ENCODE peak calls at places on chromosomes 13 and 19, in seven cellular contexts. One of them, this sample, is unnamed.

GRCh38 chr13:97535619-97536018 is 101.7 kb downstream of the RAP2A start:
- DNase-seq in psoas muscle: no peak
- DNase-seq in ascending aorta: no peak
- DNase-seq in fibroblast of lung: peak; percentile 34
- DNase-seq in hepatocyte: no peak
- DNase-seq in naive thymus-derived CD4-positive, alpha-beta T cell: no peak
- DNase-seq in breast epithelium: no peak
- DNase-seq in this sample: no peak

GRCh38 chr13:111897178-111897845 is 169.6 kb upstream of the SOX1 start:
- DNase-seq in psoas muscle: no peak
- DNase-seq in ascending aorta: no peak
- DNase-seq in fibroblast of lung: no peak
- DNase-seq in hepatocyte: no peak
- DNase-seq in naive thymus-derived CD4-positive, alpha-beta T cell: no peak
- DNase-seq in breast epithelium: peak; percentile 34
- DNase-seq in this sample: no peak

GRCh38 chr13:87536499-87536898 is 134.7 kb upstream of the SLITRK5 start:
- DNase-seq in psoas muscle: no peak
- DNase-seq in ascending aorta: no peak
- DNase-seq in fibroblast of lung: peak; percentile 64
- DNase-seq in hepatocyte: no peak
- DNase-seq in naive thymus-derived CD4-positive, alpha-beta T cell: no peak
- DNase-seq in breast epithelium: no peak
- DNase-seq in this sample: peak; percentile 89

GRCh38 chr13:90846956-90847355 is 500.5 kb upstream of the MIR17HG start:
- DNase-seq in psoas muscle: no peak
- DNase-seq in ascending aorta: no peak
- DNase-seq in fibroblast of lung: no peak
- DNase-seq in hepatocyte: no peak
- DNase-seq in naive thymus-derived CD4-positive, alpha-beta T cell: no peak
- DNase-seq in breast epithelium: no peak
- DNase-seq in this sample: no peak

GRCh38 chr13:85367887-85368286 is 431.3 kb downstream of the SLITRK6 start:
- DNase-seq in psoas muscle: no peak
- DNase-seq in ascending aorta: no peak
- DNase-seq in fibroblast of lung: peak; percentile 87
- DNase-seq in hepatocyte: no peak
- DNase-seq in naive thymus-derived CD4-positive, alpha-beta T cell: no peak
- DNase-seq in breast epithelium: no peak
- DNase-seq in this sample: no peak

GRCh38 chr19:40217921-40218890 is at the start of gene TTC9B:
- DNase-seq in psoas muscle: no peak
- DNase-seq in ascending aorta: no peak
- DNase-seq in fibroblast of lung: no peak
- DNase-seq in hepatocyte: peak; percentile 67
- DNase-seq in naive thymus-derived CD4-positive, alpha-beta T cell: peak; percentile 58
- DNase-seq in breast epithelium: no peak
- DNase-seq in this sample: peak; percentile 38

GRCh38 chr13:46603165-46603603 is 50.2 kb downstream of the LRCH1 start:
- DNase-seq in psoas muscle: no peak
- DNase-seq in ascending aorta: no peak
- DNase-seq in fibroblast of lung: no peak
- DNase-seq in hepatocyte: no peak
- DNase-seq in naive thymus-derived CD4-positive, alpha-beta T cell: no peak
- DNase-seq in breast epithelium: no peak
- DNase-seq in this sample: no peak

GRCh38 chr13:24629320-24629719 is 50.9 kb upstream of the ATP12A start:
- DNase-seq in psoas muscle: no peak
- DNase-seq in ascending aorta: no peak
- DNase-seq in fibroblast of lung: peak; percentile 25
- DNase-seq in hepatocyte: no peak
- DNase-seq in naive thymus-derived CD4-positive, alpha-beta T cell: no peak
- DNase-seq in breast epithelium: no peak
- DNase-seq in this sample: no peak

GRCh38 chr13:32426981-32427851 is 714 bp downstream of the N4BP2L1 start:
- DNase-seq in psoas muscle: peak; percentile 64
- DNase-seq in ascending aorta: peak; percentile 71
- DNase-seq in fibroblast of lung: peak; percentile 35
- DNase-seq in hepatocyte: peak; percentile 47
- DNase-seq in naive thymus-derived CD4-positive, alpha-beta T cell: peak; percentile 66
- DNase-seq in breast epithelium: peak; percentile 62
- DNase-seq in this sample: peak; percentile 50

GRCh38 chr13:79393564-79394249 is 12.3 kb downstream of the RBM26 start:
- DNase-seq in psoas muscle: no peak
- DNase-seq in ascending aorta: no peak
- DNase-seq in fibroblast of lung: no peak
- DNase-seq in hepatocyte: peak; percentile 59
- DNase-seq in naive thymus-derived CD4-positive, alpha-beta T cell: peak; percentile 61
- DNase-seq in breast epithelium: no peak
- DNase-seq in this sample: peak; percentile 72

GRCh38 chr13:112983428-112984196 is 14.6 kb downstream of the MCF2L start:
- DNase-seq in psoas muscle: no peak
- DNase-seq in ascending aorta: no peak
- DNase-seq in fibroblast of lung: no peak
- DNase-seq in hepatocyte: peak; percentile 83
- DNase-seq in naive thymus-derived CD4-positive, alpha-beta T cell: no peak
- DNase-seq in breast epithelium: no peak
- DNase-seq in this sample: no peak

GRCh38 chr13:23778007-23778687 is 111.1 kb downstream of the MIPEP start:
- DNase-seq in psoas muscle: no peak
- DNase-seq in ascending aorta: no peak
- DNase-seq in fibroblast of lung: peak; percentile 4
- DNase-seq in hepatocyte: no peak
- DNase-seq in naive thymus-derived CD4-positive, alpha-beta T cell: no peak
- DNase-seq in breast epithelium: no peak
- DNase-seq in this sample: no peak

DNA sequence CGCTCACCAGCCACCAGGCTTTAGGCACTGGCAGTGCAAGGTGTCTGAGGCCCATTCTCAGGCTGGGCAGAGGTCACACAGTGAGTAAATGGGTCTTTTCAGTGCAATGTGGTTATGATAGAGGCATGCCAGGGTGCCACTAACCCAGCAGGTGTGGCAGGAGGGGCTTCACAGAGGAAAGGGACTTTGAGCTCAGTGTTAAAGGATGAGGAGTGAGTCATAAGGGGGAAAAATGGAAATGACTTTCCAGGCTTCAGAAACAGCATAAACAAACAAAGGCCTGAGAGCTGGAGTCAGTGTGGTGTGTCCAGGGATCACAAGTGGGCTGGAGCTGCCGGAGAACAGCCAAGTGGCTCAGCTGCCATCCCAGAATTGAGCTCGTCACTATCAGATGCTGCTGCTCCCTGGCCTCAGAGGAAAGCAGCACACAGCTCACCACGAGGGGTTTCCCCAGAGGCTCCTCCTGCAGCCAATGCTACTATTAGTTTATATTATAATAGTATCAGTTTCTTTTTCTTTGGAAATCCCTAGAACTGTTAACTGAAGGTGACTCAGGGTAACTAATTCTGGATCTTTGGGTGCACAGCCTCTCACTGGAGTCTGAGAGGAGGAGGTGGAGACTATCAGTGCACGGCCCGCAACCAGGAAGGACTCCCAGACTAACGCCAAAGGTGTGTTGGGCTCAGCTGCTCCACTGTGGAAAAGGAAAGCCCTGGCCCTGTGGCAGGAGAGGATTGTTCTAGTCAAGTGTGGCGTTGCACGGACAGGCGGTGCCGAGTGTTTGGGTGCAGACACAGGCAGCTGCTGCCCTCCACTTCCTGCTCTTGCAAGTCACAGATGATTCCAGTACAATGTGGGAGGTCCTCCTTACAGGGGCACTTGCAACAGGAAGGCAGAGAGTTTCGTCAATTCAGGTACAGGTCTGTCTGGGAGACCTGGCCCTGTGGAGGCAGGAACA is 39.5 kb downstream of the DHRS12 start:
- DNase-seq in psoas muscle: peak; percentile 74
- DNase-seq in ascending aorta: peak; percentile 80
- DNase-seq in fibroblast of lung: peak; percentile 81
- DNase-seq in hepatocyte: peak; percentile 76
- DNase-seq in naive thymus-derived CD4-positive, alpha-beta T cell: peak; percentile 46
- DNase-seq in breast epithelium: no peak
- DNase-seq in this sample: peak; percentile 37
- H3K4me3 ChIP-seq in psoas muscle: no peak overlapping the region
- H3K4me3 ChIP-seq in ascending aorta: peak overlapping the region; percentile 3
- H3K4me3 ChIP-seq in fibroblast of lung: no peak overlapping the region
- H3K4me3 ChIP-seq in hepatocyte: no peak overlapping the region
- H3K4me3 ChIP-seq in naive thymus-derived CD4-positive, alpha-beta T cell: peak overlapping the region; percentile 49
- H3K4me3 ChIP-seq in breast epithelium: no peak overlapping the region
- H3K4me3 ChIP-seq in this sample: no peak overlapping the region

GRCh38 chr19:45469132-45469834 is 1.5 kb downstream of the FOSB start:
- DNase-seq in psoas muscle: peak; percentile 94
- DNase-seq in ascending aorta: peak; percentile 95
- DNase-seq in fibroblast of lung: peak; percentile 92
- DNase-seq in hepatocyte: peak; percentile 95
- DNase-seq in naive thymus-derived CD4-positive, alpha-beta T cell: peak; percentile 95
- DNase-seq in breast epithelium: peak; percentile 94
- DNase-seq in this sample: peak; percentile 93

GRCh38 chr19:45467115-45467455 is 711 bp upstream of the FOSB start:
- DNase-seq in psoas muscle: no peak
- DNase-seq in ascending aorta: no peak
- DNase-seq in fibroblast of lung: no peak
- DNase-seq in hepatocyte: peak; percentile 26
- DNase-seq in naive thymus-derived CD4-positive, alpha-beta T cell: no peak
- DNase-seq in breast epithelium: no peak
- DNase-seq in this sample: no peak

GRCh38 chr19:45468803-45469131 is 971 bp downstream of the FOSB start:
- DNase-seq in psoas muscle: no peak
- DNase-seq in ascending aorta: no peak
- DNase-seq in fibroblast of lung: peak; percentile 44
- DNase-seq in hepatocyte: no peak
- DNase-seq in naive thymus-derived CD4-positive, alpha-beta T cell: no peak
- DNase-seq in breast epithelium: no peak
- DNase-seq in this sample: no peak

GRCh38 chr19:45468159-45468651 is 409 bp downstream of the FOSB start:
- DNase-seq in psoas muscle: peak; percentile 40
- DNase-seq in ascending aorta: no peak
- DNase-seq in fibroblast of lung: no peak
- DNase-seq in hepatocyte: peak; percentile 57
- DNase-seq in naive thymus-derived CD4-positive, alpha-beta T cell: peak; percentile 71
- DNase-seq in breast epithelium: no peak
- DNase-seq in this sample: no peak

DNA sequence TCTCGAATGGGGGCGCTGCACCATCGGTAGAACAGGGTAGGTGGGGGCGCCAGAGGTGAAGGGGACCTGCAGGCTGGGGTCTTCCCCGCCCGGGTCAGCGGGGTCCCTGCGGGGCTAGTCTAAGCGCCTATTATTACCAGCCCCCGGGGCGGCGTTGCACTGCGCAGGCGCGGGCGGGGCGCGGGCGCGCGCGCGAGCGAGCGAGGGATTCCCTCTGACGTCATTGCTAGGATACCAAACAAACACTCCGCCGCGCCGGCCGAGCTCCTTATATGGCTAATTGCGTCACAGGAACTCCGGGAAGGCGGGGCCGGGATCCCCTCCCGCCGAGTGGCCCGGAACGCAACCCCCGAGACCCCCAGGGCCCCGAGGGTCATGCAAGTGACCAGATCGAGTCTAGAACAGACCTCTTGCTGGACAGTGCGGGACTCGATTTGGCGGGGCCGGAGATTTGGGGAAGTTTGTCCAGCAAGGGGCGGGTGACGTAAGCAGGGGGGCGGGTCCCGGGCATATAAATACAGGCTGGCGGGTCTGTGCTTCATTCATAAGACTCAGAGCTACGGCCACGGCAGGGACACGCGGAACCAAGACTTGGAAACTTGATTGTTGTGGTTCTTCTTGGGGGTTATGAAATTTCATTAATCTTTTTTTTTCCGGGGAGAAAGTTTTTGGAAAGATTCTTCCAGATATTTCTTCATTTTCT is at the start of gene FOSB:
- DNase-seq in psoas muscle: peak; percentile 94
- DNase-seq in ascending aorta: peak; percentile 98
- DNase-seq in fibroblast of lung: peak; percentile 88
- DNase-seq in hepatocyte: peak; percentile 99
- DNase-seq in naive thymus-derived CD4-positive, alpha-beta T cell: peak; percentile 99
- DNase-seq in breast epithelium: peak; percentile 97
- DNase-seq in this sample: peak; percentile 89
- H3K4me3 ChIP-seq in psoas muscle: peak within 1 kb of the TSS; percentile 86
- H3K4me3 ChIP-seq in ascending aorta: peak within 1 kb of the TSS; percentile 62
- H3K4me3 ChIP-seq in fibroblast of lung: peak within 1 kb of the TSS; percentile 79
- H3K4me3 ChIP-seq in hepatocyte: peak within 1 kb of the TSS; percentile 90
- H3K4me3 ChIP-seq in naive thymus-derived CD4-positive, alpha-beta T cell: peak within 1 kb of the TSS; percentile 99
- H3K4me3 ChIP-seq in breast epithelium: peak within 1 kb of the TSS; percentile 84
- H3K4me3 ChIP-seq in this sample: peak within 1 kb of the TSS; percentile 86

GRCh38 chr13:44854264-44855060 is 134.8 kb downstream of the NUFIP1 start:
- DNase-seq in psoas muscle: peak; percentile 80
- DNase-seq in ascending aorta: no peak
- DNase-seq in fibroblast of lung: no peak
- DNase-seq in hepatocyte: peak; percentile 61
- DNase-seq in naive thymus-derived CD4-positive, alpha-beta T cell: no peak
- DNase-seq in breast epithelium: no peak
- DNase-seq in this sample: no peak
- H3K4me3 ChIP-seq in psoas muscle: peak overlapping the region; percentile 41
- H3K4me3 ChIP-seq in ascending aorta: no peak overlapping the region
- H3K4me3 ChIP-seq in fibroblast of lung: no peak overlapping the region
- H3K4me3 ChIP-seq in hepatocyte: no peak overlapping the region
- H3K4me3 ChIP-seq in naive thymus-derived CD4-positive, alpha-beta T cell: no peak overlapping the region
- H3K4me3 ChIP-seq in breast epithelium: no peak overlapping the region
- H3K4me3 ChIP-seq in this sample: no peak overlapping the region

GRCh38 chr19:42555801-42556200 is 27.5 kb upstream of the CEACAM1 start:
- DNase-seq in psoas muscle: no peak
- DNase-seq in ascending aorta: no peak
- DNase-seq in fibroblast of lung: no peak
- DNase-seq in hepatocyte: no peak
- DNase-seq in naive thymus-derived CD4-positive, alpha-beta T cell: no peak
- DNase-seq in breast epithelium: no peak
- DNase-seq in this sample: no peak
- H3K4me3 ChIP-seq in psoas muscle: no peak overlapping the region
- H3K4me3 ChIP-seq in ascending aorta: no peak overlapping the region
- H3K4me3 ChIP-seq in fibroblast of lung: no peak overlapping the region
- H3K4me3 ChIP-seq in hepatocyte: no peak overlapping the region
- H3K4me3 ChIP-seq in naive thymus-derived CD4-positive, alpha-beta T cell: no peak overlapping the region
- H3K4me3 ChIP-seq in breast epithelium: no peak overlapping the region
- H3K4me3 ChIP-seq in this sample: no peak overlapping the region

DNA sequence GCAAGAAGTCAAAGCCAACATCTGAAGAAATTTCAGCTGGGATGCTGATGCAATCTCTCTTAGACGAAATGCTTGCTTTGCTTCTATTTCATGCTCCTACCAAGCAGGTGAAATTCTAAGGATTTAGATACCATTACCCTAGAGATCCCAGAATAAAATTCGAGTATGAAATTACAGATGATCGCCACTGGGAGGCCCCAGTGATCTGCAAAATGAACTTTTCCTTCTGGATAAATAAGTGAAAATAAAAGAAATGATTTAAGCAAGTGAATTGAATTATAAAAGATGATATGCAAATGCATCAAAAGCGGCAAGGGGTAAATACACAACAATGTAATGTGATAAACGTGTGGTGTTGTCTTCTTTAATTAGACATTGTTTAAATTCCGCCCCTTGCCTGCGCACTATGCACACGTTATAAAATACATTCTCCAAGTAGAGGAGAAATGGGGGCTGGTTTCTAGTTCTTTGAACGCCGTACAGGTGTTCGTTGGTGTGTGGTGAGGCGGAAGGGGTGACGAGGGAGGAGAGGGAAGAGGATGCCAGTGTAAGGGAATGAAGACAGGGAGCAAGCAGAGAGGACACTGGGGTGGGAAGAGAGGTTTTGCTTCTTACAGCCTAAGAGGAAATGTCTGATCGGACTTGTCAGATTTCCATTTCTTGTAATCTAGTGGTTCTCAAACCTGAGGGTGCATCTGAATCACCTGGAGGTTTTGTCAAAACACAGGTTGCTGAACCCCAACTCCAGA is 58.0 kb downstream of the ERCC5 start:
- DNase-seq in psoas muscle: no peak
- DNase-seq in ascending aorta: no peak
- DNase-seq in fibroblast of lung: no peak
- DNase-seq in hepatocyte: no peak
- DNase-seq in naive thymus-derived CD4-positive, alpha-beta T cell: no peak
- DNase-seq in breast epithelium: no peak
- DNase-seq in this sample: no peak
- H3K4me3 ChIP-seq in psoas muscle: peak overlapping the region; percentile 47
- H3K4me3 ChIP-seq in ascending aorta: no peak overlapping the region
- H3K4me3 ChIP-seq in fibroblast of lung: no peak overlapping the region
- H3K4me3 ChIP-seq in hepatocyte: no peak overlapping the region
- H3K4me3 ChIP-seq in naive thymus-derived CD4-positive, alpha-beta T cell: no peak overlapping the region
- H3K4me3 ChIP-seq in breast epithelium: no peak overlapping the region
- H3K4me3 ChIP-seq in this sample: no peak overlapping the region